ENCODE peak calls at places on chromosomes 11 and 22, in eight cellular contexts. N, S, E, B, K, A, T and O are unnamed samples.

GRCh38 chr22:42316988-42317387 is 46.5 kb upstream of the TCF20 start:
- DNase-seq in T (no peak), S (peak; percentile 77), A (peak; percentile 55), B (no peak), E (peak; percentile 28), K (peak; percentile 65), N (peak; percentile 81), O (no peak)

GRCh38 chr11:68929135-68929534 is 25.4 kb downstream of the IGHMBP2 start:
- DNase-seq in N (no peak), B (no peak), E (no peak), T (no peak), S (no peak), K (no peak), A (no peak), O (no peak)

GRCh38 chr11:131910491-131911387 is 540.3 kb downstream of the NTM start:
- DNase-seq in B (peak; percentile 43), A (no peak), S (peak; percentile 55), T (no peak), K (peak; percentile 56), N (no peak), E (no peak), O (no peak)

GRCh38 chr11:78470861-78471442 is 53.3 kb upstream of the GAB2 start:
- DNase-seq in E (no peak), B (no peak), T (no peak), N (no peak), A (no peak), S (no peak), K (no peak), O (no peak)

GRCh38 chr22:46108564-46109473 is 41.5 kb upstream of the PPARA start:
- DNase-seq in N (peak; percentile 72), A (peak; percentile 44), B (peak; percentile 23), S (peak; percentile 55), E (no peak), K (peak; percentile 48), T (no peak), O (no peak)

GRCh38 chr11:119729581-119730346 is 764 bp upstream of the NECTIN1 start:
- DNase-seq in K (peak; percentile 89), N (peak; percentile 60), B (peak; percentile 39), E (peak; percentile 12), S (peak; percentile 62), A (peak; percentile 29), T (peak; percentile 21), O (peak; percentile 36)

GRCh38 chr11:127345819-127346459 is 345.4 kb upstream of the KIRREL3 start:
- DNase-seq in K (peak; percentile 28), A (peak; percentile 21), E (peak; percentile 0), T (no peak), N (peak; percentile 58), S (peak; percentile 26), B (peak; percentile 33), O (no peak)

GRCh38 chr11:44709281-44709562 is 17.5 kb upstream of the TSPAN18 start:
- DNase-seq in N (peak; percentile 90), S (no peak), K (peak; percentile 39), A (peak; percentile 47), B (no peak), T (no peak), E (no peak), O (no peak)

GRCh38 chr22:40451230-40451629 is 80.8 kb downstream of the SGSM3 start:
- DNase-seq in A (no peak), E (peak; percentile 27), N (no peak), B (no peak), S (no peak), K (no peak), T (no peak), O (no peak)

GRCh38 chr22:47620391-47620790 is 857.9 kb downstream of the TBC1D22A start:
- DNase-seq in A (no peak), T (no peak), E (no peak), K (no peak), N (no peak), B (no peak), S (no peak), O (no peak)
- TF ChIP-seq CTCF in A (no peak), T (no peak), E (no peak), K (no peak), N (no peak), B (no peak), S (no peak), O (no peak)

GRCh38 chr11:133946541-133947297 is 10.0 kb downstream of the IGSF9B start:
- DNase-seq in K (no peak), N (no peak), A (no peak), S (no peak), T (no peak), B (no peak), E (no peak), O (no peak)

GRCh38 chr11:133946018-133946417 is 10.8 kb downstream of the IGSF9B start:
- DNase-seq in E (no peak), B (no peak), K (no peak), A (no peak), S (no peak), N (no peak), T (no peak), O (no peak)

GRCh38 chr11:133945087-133945974 is 11.4 kb downstream of the IGSF9B start:
- DNase-seq in E (peak; percentile 72), A (peak; percentile 40), B (peak; percentile 14), K (peak; percentile 69), N (peak; percentile 57), T (no peak), S (no peak), O (no peak)

GRCh38 chr11:133948711-133949110 is 8.1 kb downstream of the IGSF9B start:
- DNase-seq in A (no peak), S (no peak), K (no peak), N (no peak), E (no peak), B (no peak), T (no peak), O (no peak)

DNA sequence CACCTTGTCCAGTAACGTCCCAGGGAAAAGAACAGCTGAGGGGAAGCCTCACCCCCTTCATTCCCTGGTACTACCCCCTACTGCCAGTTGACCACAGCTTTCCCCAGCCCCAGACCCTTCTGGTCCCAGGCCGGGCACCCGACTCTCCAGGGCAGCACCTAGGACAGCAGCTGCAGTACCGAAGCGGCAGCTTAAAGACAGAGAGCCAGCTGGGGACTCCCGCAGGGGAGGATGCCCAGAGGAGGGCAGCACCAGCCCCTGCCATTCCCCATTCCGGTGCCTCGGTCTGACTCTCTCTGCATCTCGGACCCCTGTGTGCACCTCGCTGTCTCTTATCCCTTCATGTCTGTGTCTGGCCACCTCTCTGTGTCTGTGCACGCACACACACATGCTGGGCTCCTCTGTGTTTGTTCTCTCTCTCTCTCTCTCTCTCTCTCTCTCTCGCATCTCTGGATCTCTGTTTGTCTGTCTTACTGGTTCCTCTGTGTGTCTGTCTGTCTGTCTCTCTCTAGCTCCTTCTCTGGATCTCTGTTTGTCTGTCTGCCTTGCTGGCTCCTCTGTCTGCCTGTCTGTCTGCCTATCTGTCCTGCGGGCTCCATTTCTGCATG is 9.4 kb downstream of the IGSF9B start:
- DNase-seq in T (no peak), E (peak; percentile 61), K (peak; percentile 63), A (peak; percentile 63), S (peak; percentile 15), B (peak; percentile 23), N (peak; percentile 62), O (no peak)
- TF ChIP-seq CTCF in T (peak; percentile 40), E (peak; percentile 49), K (peak; percentile 48), A (no peak), S (peak; percentile 39), B (peak; percentile 44), N (peak; percentile 28), O (peak; percentile 29)

DNA sequence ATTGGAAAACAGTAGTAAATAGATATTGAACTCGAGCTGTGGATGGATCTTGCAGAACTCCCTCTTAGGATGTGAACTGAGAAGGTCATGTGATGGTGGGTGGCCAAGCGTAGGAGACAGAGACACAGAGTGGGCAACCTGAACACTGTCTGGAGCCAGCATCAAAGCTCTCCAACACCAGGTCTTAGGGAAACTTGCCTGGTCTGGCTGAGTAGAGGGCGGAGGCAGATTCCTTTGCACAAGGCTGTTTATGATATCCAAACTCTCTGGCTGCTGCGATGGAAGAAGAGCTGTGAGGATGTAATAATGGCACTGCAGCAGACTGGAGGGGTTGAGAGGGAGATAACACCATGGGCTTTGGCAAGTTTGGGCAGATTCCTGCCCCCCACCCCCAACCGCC is 10.1 kb downstream of the NAV2 start:
- DNase-seq in A (no peak), K (no peak), N (no peak), T (no peak), S (no peak), B (peak; percentile 36), E (no peak), O (no peak)
- TF ChIP-seq CTCF in A (no peak), K (no peak), N (no peak), T (no peak), S (no peak), B (no peak), E (no peak), O (no peak)

DNA sequence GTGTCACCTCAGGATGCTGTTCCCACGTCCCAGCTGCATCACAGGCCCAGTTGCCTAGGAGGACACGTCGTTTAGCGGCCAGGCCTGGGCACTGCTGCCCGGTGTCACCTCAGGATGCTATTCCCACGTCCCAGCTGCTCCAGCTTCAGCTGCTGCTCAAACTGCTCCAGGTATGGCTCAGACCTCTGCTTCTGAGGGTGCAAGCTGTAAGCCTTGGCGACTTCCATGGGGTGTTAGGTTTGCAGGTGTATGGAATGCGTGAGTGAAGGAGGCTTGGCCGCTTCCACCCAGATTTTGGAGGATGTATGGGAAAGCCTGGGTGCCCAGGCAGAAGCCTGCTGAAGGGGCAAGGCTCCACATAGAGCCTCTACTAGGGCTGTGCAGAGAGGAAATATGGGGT is 205.3 kb upstream of the B3GAT1 start:
- DNase-seq in N (no peak), A (no peak), S (no peak), E (no peak), B (no peak), K (no peak), T (no peak), O (no peak)
- TF ChIP-seq CTCF in N (no peak), A (no peak), S (no peak), E (no peak), B (no peak), K (no peak), T (no peak), O (no peak)

DNA sequence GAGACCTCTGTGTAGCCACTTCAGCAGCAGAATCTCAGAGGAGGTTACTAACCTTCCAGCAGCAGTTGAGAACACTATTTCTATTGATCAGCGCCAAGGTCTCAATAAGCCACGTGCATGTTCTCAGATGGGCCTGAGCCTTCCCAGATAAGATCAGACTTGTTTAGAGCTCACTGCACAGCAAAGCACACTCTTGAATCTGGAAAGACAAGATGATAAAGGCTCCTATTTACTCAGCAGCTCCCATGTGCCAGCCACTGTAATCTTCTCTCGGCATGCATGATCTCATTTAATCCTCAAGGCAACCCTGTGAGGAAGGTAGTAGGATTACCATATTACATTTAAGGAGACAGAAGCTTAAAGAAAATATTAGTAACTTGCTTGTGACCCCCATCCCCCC is 294.1 kb downstream of the BUD13 start:
- DNase-seq in A (no peak), B (no peak), S (no peak), K (no peak), T (no peak), N (no peak), E (no peak), O (no peak)
- TF ChIP-seq CTCF in A (no peak), B (no peak), S (no peak), K (no peak), T (no peak), N (no peak), E (no peak), O (no peak)